ENCODE peak calls at places on chromosomes 13 and 19, in seven cellular contexts. M is OCI-LY7; A is fibroblast of lung; L is Karpas-422; P is PC-3; W is ascending aorta; O is CD4-positive, alpha-beta memory T cell. H is an unnamed sample.

GRCh38 chr19:20278342-20278741 is 111.3 kb downstream of the ZNF486 start:
- DNase-seq in M (no peak), A (peak; percentile 23), L (no peak), P (no peak), W (no peak), O (no peak), H (no peak)

GRCh38 chr19:41927810-41928192 is 448 bp downstream of the ERFL start:
- DNase-seq in M (peak; percentile 65), A (no peak), L (peak; percentile 80), P (no peak), W (no peak), O (no peak), H (no peak)

GRCh38 chr19:33456845-33457220 is 64.8 kb downstream of the PEPD start:
- DNase-seq in M (no peak), A (no peak), L (no peak), P (no peak), W (no peak), O (no peak), H (peak; percentile 46)

GRCh38 chr13:99014391-99014988 is 36.6 kb upstream of the DOCK9 start:
- DNase-seq in M (no peak), A (no peak), L (no peak), P (no peak), W (no peak), O (no peak), H (no peak)

GRCh38 chr13:44046428-44046827 is 166.7 kb downstream of the LACC1 start:
- DNase-seq in M (no peak), A (no peak), L (no peak), P (no peak), W (no peak), O (no peak), H (no peak)

GRCh38 chr13:74931698-74932433 is 550.1 kb downstream of the TBC1D4 start:
- DNase-seq in M (no peak), A (no peak), L (no peak), P (no peak), W (no peak), O (no peak), H (no peak)

GRCh38 chr13:98482476-98483444 is 94.1 kb downstream of the STK24 start:
- DNase-seq in M (peak; percentile 20), A (peak; percentile 73), L (no peak), P (no peak), W (peak; percentile 31), O (no peak), H (no peak)

GRCh38 chr19:30865481-30865880 is 483.8 kb downstream of the TSHZ3 start:
- DNase-seq in M (no peak), A (no peak), L (no peak), P (no peak), W (no peak), O (no peak), H (no peak)

GRCh38 chr13:45367358-45367757 is 26.4 kb upstream of the TPT1 start:
- DNase-seq in M (peak; percentile 84), A (peak; percentile 94), L (peak; percentile 66), P (peak; percentile 93), W (peak; percentile 60), O (peak; percentile 99), H (peak; percentile 98)

GRCh38 chr19:2305974-2306806 is 1.8 kb downstream of the LINGO3 start:
- DNase-seq in M (no peak), A (no peak), L (no peak), P (no peak), W (no peak), O (no peak), H (no peak)

GRCh38 chr19:55697069-55697440 is 22.0 kb downstream of the EPN1 start:
- DNase-seq in M (no peak), A (no peak), L (no peak), P (no peak), W (no peak), O (no peak), H (no peak)

GRCh38 chr13:97226788-97227627 is 4.9 kb downstream of the MBNL2 start:
- DNase-seq in M (peak; percentile 24), A (no peak), L (no peak), P (no peak), W (no peak), O (peak; percentile 82), H (no peak)

GRCh38 chr19:2661615-2662014 is 40.9 kb downstream of the GNG7 start:
- DNase-seq in M (peak; percentile 59), A (no peak), L (peak; percentile 71), P (peak; percentile 7), W (no peak), O (no peak), H (no peak)

GRCh38 chr19:10159610-10160009 is 35.1 kb downstream of the DNMT1 start:
- DNase-seq in M (no peak), A (no peak), L (no peak), P (no peak), W (no peak), O (no peak), H (no peak)

GRCh38 chr19:39390460-39390758 is 497 bp downstream of the PAF1 start:
- DNase-seq in M (no peak), A (no peak), L (no peak), P (peak; percentile 45), W (no peak), O (peak; percentile 95), H (no peak)

GRCh38 chr19:5719274-5719960 is 529 bp downstream of the LONP1 start:
- DNase-seq in M (peak; percentile 52), A (peak; percentile 19), L (peak; percentile 71), P (no peak), W (no peak), O (peak; percentile 62), H (no peak)

GRCh38 chr19:32877323-32877912 is 7.9 kb upstream of the SLC7A9 start:
- DNase-seq in M (no peak), A (no peak), L (no peak), P (no peak), W (no peak), O (no peak), H (no peak)

DNA sequence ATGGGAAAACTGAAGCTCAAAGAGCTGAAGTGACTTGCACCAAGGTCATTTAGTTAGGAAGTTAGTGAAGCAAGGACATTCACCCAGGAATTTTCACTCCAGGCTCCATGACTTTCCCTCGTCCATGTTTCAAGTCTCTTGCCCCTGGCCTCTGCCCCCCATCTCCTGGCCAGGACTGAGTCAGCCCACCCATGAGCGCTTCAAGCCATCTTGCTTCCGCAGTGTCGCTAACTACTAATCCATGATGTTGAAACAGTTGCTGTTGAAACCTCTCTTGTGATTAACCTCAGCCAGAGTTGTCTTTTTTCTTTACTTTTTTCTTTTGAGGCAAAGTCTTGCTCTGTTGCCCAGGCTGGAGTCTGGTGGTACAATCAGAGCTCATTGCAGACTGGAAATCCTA is 29.7 kb upstream of the C1QTNF9 start:
- DNase-seq in M (no peak), A (no peak), L (no peak), P (no peak), W (no peak), O (no peak), H (no peak)
- H3K27ac ChIP-seq in M (no peak overlapping the region), A (no peak overlapping the region), L (no peak overlapping the region), P (no peak overlapping the region), W (no peak overlapping the region), O (no peak overlapping the region), H (no peak overlapping the region)

DNA sequence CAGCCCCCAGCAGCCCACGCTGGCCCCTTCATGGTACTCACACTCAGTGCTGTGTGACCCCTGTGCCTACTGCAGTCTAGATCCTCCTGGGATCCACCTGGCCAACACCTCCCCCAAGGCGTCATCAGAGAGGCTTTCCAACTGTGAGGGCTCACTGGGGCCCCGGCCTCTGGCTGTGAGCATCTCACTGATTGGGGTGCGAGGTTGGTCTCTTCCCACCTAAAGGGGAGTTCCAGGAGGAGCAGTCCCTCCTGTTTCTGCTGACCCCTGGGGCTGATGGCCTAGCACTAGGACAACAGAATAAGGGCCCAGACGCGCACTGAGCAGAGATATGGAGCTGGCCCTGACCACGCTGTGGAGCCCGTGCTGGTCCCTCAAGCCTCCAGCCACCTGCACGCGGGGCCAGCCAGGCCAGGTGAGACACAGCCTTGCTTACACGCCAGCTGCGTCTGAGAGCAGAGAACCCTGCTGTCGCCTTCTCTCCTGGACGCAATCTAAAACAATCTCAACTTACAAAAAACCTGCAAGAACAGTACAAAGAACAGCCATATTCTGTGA is 32.2 kb downstream of the ELL start:
- DNase-seq in M (no peak), A (no peak), L (no peak), P (no peak), W (no peak), O (no peak), H (peak; percentile 53)
- H3K4me1 ChIP-seq in M (no peaks in the 10 kb centered on the region), A (peaks cover 10% of the 10 kb centered on the region), L (no peaks in the 10 kb centered on the region), P (peaks cover 13% of the 10 kb centered on the region), W (peaks cover 4% of the 10 kb centered on the region), O (peaks cover 87% of the 10 kb centered on the region), H (peaks cover 20% of the 10 kb centered on the region)

DNA sequence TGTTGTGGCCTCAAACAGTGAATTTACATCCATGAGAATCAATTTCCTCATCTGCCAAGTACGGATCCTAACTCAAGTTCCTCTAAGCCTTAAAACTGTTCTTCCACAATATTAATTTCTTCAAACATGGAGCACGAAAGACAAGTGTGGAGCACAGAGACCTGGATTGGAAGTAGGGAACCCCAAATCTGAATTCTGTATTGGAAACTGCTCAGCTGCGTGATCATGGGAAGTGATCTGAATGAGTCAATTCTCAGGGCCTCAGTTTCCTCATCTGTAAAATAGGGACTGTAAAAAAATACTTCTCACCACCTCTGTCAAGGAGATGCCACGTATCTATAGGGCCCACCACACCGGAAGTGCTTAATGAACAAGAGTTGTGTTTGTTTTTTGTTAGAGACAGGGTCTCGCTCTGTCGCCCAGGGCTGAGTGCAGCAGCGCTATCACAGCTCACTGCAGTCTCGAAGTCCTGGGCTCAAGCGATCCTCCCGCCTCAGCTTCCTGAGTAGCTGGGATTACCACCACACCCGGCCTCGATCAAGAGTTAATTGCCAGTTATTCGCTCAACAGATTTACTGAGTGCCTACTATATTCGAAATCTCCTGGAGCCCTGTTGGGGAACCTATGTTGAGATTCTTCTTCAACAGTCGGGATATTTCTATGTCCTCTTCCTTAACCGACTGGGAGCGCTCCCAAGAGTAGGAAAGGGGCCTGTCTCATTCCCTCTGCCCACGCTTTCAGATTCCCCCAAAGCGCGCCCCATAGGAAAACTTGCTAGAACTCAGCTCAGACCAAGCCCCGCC is 1.6 kb downstream of the SERTAD3 start:
- DNase-seq in M (peak; percentile 68), A (no peak), L (peak; percentile 71), P (no peak), W (no peak), O (no peak), H (no peak)
- H3K27ac ChIP-seq in M (peak overlapping the region; percentile 70), A (peak overlapping the region; percentile 68), L (peak overlapping the region; percentile 44), P (peak overlapping the region; percentile 21), W (peak overlapping the region; percentile 63), O (peak overlapping the region; percentile 65), H (peak overlapping the region; percentile 90)

DNA sequence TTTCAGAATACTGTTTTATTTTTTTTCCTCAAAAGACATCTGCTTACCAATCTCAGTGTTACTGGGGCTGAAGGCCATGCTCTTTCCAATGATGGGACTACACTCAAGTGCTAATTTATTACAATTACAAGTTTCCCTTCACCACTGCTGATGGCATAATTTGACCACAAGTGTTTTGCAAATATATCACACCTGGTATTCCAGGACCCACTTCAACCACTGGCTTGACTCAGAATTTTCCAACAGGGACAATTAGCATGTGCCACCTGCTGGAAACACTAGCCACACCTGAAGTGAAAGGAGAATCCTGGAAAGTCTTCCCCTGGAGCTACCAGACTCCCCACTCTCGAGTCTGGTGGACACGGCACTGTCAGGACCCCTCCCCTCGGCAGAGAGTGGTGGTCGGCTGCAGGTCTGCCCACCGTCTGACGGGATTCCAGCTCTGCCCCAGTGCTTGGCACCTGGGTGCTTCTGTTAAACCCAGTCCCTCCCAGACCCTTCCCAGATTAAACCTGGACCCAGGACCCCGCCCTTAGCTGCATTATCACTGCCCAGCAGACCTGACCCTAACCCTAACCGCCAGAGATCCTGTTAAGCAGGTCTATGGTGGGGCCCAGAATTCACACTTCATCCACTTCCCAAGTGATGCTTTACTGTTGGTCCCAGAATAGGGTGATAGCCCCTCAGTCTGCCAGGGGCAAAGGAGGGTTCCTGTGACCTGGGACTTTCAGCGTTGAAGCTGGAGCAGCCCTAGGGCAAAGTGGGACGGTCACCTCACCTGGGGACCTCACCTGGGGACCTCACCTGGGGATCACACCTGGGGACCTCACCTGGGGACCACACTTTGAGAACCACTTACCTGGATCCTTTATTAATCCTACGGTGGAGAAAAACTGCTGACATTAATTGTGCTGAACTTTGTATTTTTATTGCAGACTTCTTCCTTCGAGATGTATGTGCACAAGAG is 17.6 kb upstream of the RASA3 start:
- DNase-seq in M (no peak), A (no peak), L (no peak), P (no peak), W (no peak), O (no peak), H (peak; percentile 24)
- H3K4me1 ChIP-seq in M (peaks cover 10% of the 10 kb centered on the region), A (no peaks in the 10 kb centered on the region), L (no peaks in the 10 kb centered on the region), P (peaks cover 15% of the 10 kb centered on the region), W (no peaks in the 10 kb centered on the region), O (peaks cover 91% of the 10 kb centered on the region), H (peaks cover 9% of the 10 kb centered on the region)

H was measured in RWPE2.